ENCODE peak calls at places on chromosomes 7 and 10, in four cellular contexts. B, E, R and V are unnamed samples.

GRCh38 chr10:83542774-83543291 is 596.5 kb upstream of the GHITM start:
- DNase-seq in B (peak), E (no peak), R (no peak), V (no peak)

GRCh38 chr7:45259966-45260646 is 102.5 kb downstream of the RAMP3 start:
- DNase-seq in B (no peak), E (peak), R (peak), V (peak)

GRCh38 chr10:11292576-11293302 is 275.1 kb downstream of the CELF2 start:
- DNase-seq in E (no peak), B (no peak), R (no peak), V (no peak)

GRCh38 chr10:125004571-125005311 is 62.8 kb downstream of the ZRANB1 start:
- DNase-seq in B (no peak), E (peak), R (no peak), V (no peak)

GRCh38 chr7:111168182-111168581 is 77.3 kb downstream of the LRRN3 start:
- DNase-seq in R (no peak), E (no peak), B (no peak), V (no peak)

GRCh38 chr7:140238778-140239652 is 62.2 kb upstream of the KDM7A start:
- DNase-seq in B (no peak), R (peak), E (no peak), V (peak)

GRCh38 chr7:1659696-1660095 is 10.4 kb upstream of the ELFN1 start:
- DNase-seq in B (no peak), E (no peak), R (no peak), V (no peak)

GRCh38 chr7:148264933-148265557 is 325.5 kb upstream of the C7orf33 start:
- DNase-seq in R (no peak), B (no peak), E (peak), V (peak)

GRCh38 chr7:311796-312195 is 21.8 kb downstream of the FOXL3 start:
- DNase-seq in E (no peak), R (no peak), B (no peak), V (no peak)

GRCh38 chr7:311131-311680 is 21.2 kb downstream of the FOXL3 start:
- DNase-seq in E (no peak), R (no peak), B (no peak), V (no peak)

GRCh38 chr7:307970-308369 is 18.0 kb downstream of the FOXL3 start:
- DNase-seq in R (no peak), B (no peak), E (no peak), V (no peak)

GRCh38 chr7:312409-312808 is 22.4 kb downstream of the FOXL3 start:
- DNase-seq in E (no peak), B (no peak), R (no peak), V (no peak)

GRCh38 chr7:309586-310228 is 19.7 kb downstream of the FOXL3 start:
- DNase-seq in E (no peak), R (no peak), B (no peak), V (no peak)
- TF ChIP-seq ETV6 in E (no peak), R (no peak), B (no peak), V (no peak)

DNA sequence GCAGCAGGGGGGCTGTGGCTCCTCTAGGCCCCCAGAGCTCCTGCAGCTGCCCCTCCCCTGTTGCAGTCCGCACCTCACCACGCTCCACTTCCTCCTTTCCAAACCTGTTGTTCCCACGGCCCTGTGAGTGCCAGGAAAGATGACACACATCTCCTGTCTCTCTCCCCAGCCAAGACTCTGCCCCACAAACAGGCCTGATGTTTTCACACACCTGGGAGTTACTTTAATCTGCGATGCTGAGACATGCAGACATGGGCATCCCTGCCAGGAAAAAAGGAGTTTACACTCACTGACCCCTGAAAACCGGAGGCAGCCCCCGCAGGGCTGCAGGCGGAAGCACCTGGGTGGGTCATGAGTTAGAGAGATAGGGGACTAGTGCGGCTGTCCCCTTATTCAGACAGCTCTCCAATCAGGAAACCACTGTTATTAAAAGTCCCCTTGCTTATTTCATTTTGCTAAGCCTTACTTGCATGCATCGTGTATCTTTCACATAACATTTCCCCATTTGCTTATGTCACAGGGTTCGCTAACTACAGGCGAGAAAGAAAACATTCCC is 106.4 kb upstream of the CARD11 start:
- DNase-seq in B (no peak), R (no peak), E (no peak), V (no peak)
- TF ChIP-seq ETV6 in B (no peak), R (no peak), E (no peak), V (no peak)

GRCh38 chr7:16606704-16607103 is 38.9 kb downstream of the ANKMY2 start:
- DNase-seq in B (no peak), R (no peak), E (no peak), V (no peak)
- TF ChIP-seq ETV6 in B (no peak), R (no peak), E (no peak), V (no peak)

GRCh38 chr10:71627956-71628355 is 91.6 kb downstream of the C10orf105 start:
- DNase-seq in R (no peak), E (no peak), B (no peak), V (no peak)
- TF ChIP-seq ETV6 in R (no peak), E (no peak), B (no peak), V (no peak)

DNA sequence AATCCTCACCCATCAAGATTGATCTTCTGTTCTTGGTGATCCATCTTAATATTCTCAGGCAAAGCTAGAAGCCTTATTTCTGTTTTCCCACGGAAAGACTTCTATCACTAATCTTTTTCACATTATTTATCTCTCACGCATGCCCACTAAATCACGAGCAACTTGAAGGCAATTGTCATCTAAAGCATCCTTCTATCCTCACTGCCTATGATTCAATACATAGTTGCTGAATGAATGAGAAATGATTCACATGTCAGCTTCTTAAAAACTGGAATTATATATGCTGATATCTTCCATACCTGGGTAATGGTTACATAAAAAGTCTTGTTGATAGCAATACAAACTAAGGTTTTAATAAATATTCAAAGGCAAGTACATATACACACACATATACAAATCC is 12.5 kb upstream of the COL1A2 start:
- DNase-seq in E (no peak), R (no peak), B (no peak), V (no peak)
- TF ChIP-seq ETV6 in E (no peak), R (no peak), B (no peak), V (no peak)

DNA sequence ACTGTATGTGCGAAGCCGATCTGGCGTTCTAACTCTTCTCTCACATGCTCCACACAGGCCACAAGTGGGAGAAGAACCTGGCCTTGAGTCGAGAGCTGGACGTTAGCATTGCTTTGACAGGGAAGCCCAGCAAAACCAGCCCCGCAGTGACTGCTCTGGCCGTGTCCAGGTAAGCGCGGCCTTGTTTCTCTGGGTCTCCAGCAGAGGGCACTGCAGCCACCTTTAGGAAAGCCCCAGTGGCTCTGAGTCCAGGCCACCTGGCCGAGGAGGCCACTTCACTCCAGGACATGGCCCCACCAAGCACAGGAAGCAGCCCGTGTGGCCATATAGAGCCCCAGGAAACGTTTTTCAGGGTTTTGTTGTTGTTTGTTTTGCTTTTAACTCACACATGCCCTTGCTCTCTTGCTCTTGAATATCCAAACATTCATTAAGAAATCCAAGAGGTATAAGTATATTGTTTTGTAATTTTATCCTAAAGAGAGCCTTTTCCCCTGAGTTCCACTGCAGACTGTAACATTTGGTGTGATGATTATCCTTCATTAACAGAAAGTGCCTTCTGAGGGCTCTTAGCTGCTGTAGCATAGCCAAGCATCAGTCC is 41.8 kb upstream of the LRRC18 start:
- DNase-seq in R (peak), E (peak), B (no peak), V (peak)
- TF ChIP-seq ETV6 in R (no peak), E (peak), B (no peak), V (no peak)

DNA sequence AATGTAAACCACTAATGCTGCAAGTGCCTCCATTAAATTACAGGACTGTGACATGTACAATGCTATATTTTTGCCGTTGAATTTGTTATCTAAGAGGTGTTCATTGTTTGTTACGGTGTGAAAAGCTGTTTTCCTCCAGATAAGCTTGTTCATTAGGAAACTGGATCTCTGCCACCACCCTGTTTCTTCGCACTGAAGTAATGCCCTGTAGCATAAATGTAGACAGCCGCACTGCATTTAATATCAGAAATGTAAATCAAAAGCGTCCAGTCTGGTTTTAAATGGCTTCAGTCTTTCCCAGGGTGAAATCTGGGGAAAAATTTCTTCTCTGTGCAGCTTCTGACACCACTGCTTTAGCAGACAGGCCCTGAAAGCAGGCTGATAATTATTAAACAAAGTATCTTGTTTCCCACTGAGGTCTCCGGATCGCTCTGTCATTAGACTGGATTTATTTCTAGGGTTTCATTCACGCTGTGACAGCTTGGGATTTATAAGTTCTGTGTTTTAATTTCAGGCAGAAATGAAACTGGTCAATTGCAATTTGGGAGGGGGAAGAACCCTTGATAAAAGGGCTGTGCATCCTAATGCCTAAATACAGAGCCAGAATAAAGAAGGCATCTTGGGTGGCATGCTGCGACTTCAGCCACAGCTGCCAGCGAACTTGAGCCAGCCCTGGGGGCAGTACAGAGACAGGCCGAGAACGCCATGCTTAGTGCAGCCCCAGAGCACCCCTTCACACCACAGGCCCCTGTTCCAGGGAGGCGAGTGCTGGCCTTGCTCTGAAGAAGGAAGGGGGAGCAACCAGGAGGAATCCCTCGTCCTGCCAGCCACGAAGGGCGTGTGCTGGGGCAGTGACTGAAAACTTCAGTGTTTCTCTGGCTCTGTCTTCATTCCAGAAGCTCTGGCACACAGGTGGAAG is 547.7 kb upstream of the GALNT17 start:
- DNase-seq in E (no peak), B (no peak), R (peak), V (no peak)
- TF ChIP-seq ETV6 in E (no peak), B (no peak), R (no peak), V (no peak)

GRCh38 chr7:3029138-3029537 is 14.5 kb downstream of the CARD11 start:
- DNase-seq in B (no peak), E (peak), R (no peak), V (no peak)
- TF ChIP-seq ETV6 in B (no peak), E (no peak), R (no peak), V (no peak)

DNA sequence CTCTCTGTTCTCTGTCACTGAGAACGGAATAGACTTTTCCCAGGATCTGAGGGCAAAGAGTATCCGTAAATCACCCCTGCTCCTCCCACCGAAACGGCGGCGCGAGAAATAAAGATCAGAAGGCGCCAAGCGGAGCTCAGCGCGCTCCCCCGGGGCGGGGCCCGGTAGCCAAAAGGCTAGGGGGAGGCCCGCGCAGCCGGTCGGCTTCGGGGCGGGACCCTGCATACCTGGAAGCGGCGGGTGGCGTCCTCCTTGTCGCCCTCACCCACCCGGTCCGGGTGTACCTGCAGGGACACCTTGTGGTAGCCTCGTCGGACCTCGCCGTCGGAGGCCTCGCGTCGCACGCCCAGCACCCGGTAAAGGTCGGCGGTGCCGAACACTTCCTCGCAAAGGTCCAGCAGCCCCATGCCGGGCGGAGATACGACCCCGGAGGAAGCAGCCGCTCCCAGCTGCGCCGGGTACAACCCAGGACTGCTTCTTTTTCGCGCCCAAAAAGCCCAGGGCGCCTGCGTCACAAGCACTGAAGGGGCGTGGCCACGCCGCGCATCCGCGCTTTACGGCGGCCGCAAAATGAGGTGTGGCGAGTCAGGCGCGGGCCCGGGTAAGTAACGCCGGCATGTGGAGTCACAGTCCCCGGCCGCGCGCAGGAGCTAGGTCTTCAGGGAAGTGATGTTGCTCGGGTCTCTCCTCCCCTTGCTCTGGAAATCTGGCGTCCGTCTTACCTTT is at the start of gene DNAJC9:
- DNase-seq in E (peak), R (peak), B (peak), V (peak)
- TF ChIP-seq ETV6 in E (peak), R (no peak), B (no peak), V (peak)

GRCh38 chr10:95464280-95464679 is 96.9 kb downstream of the SORBS1 start:
- DNase-seq in E (no peak), R (no peak), B (no peak), V (no peak)

GRCh38 chr10:95469676-95470075 is 91.5 kb downstream of the SORBS1 start:
- DNase-seq in E (no peak), B (no peak), R (no peak), V (no peak)

GRCh38 chr10:95466450-95466849 is 94.7 kb downstream of the SORBS1 start:
- DNase-seq in B (no peak), E (no peak), R (no peak), V (no peak)

GRCh38 chr10:95469251-95469650 is 91.9 kb downstream of the SORBS1 start:
- DNase-seq in B (no peak), E (no peak), R (no peak), V (no peak)

DNA sequence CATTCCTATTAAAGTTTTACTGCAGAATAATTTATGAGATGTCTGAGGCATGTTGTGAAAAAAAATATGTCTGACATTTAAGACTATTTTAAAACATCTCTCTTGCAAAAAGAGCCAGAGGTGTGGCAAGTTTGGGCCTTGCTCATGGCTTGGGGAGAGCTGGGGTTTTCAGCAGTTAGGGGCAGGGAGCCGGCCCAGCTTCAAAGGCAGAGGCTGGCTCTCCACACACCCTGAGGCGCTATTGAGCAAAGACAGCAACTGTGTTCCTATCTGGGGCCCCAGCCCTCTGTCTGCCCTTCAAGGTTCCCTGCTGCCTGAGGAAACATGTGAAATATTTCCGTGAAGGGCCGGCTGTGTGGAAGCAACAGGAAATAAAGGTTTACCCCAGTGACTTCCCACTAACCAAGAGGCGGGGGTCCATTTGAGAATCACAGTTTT is 94.0 kb downstream of the SORBS1 start:
- DNase-seq in R (peak), B (no peak), E (peak), V (peak)
- TF ChIP-seq ETV6 in R (peak), B (no peak), E (peak), V (peak)